ENCODE peak calls at places on chromosomes 11 and 22, in nine cellular contexts. S is upper lobe of right lung; R is T-helper 17 cell; U is activated T-cell treated with anti-CD3 and anti-CD28 coated beads, Interleukin-2, amount 50 U/mL, for 4 hours; G is pancreas; W is activated naive CD4-positive, alpha-beta T cell treated with anti-CD3 and anti-CD28 coated beads, Interleukin-2, amount 50 U/mL, for 72 hours; N is RWPE2; C is effector memory CD8-positive, alpha-beta T cell; V is Right ventricle myocardium superior. K is an unnamed sample.

GRCh38 chr11:11113676-11114075 is 239.4 kb downstream of the CSNK2A3 start:
- ATAC-seq in R (no peak), C (no peak), W (no peak), U (no peak), G (no peak), N (no peak), V (no peak), S (no peak), K (no peak)

GRCh38 chr11:69144719-69145365 is 10.9 kb upstream of the SMIM38 start:
- ATAC-seq in G (no peak), W (peak; percentile 73), U (peak; percentile 73), S (no peak), C (no peak), V (no peak), R (no peak), N (peak; percentile 25), K (no peak)

GRCh38 chr11:102924851-102925380 is 30.6 kb downstream of the MMP13 start:
- ATAC-seq in C (no peak), W (no peak), R (no peak), S (peak; percentile 47), U (no peak), V (no peak), G (no peak), N (no peak), K (no peak)

GRCh38 chr22:50444663-50445062 is 30.2 kb downstream of the SBF1 start:
- ATAC-seq in V (no peak), G (peak; percentile 5), S (peak; percentile 52), C (no peak), W (no peak), N (peak; percentile 7), R (no peak), U (no peak), K (peak; percentile 33)

GRCh38 chr11:130727715-130728114 is 188.6 kb downstream of the SNX19 start:
- ATAC-seq in W (no peak), V (no peak), C (no peak), S (no peak), U (no peak), N (no peak), R (no peak), G (no peak), K (no peak)

GRCh38 chr11:16098827-16099226 is 257.5 kb downstream of the SOX6 start:
- ATAC-seq in N (no peak), S (no peak), V (no peak), G (no peak), R (no peak), W (no peak), U (no peak), C (no peak), K (no peak)

GRCh38 chr11:33987545-33987944 is 64.0 kb upstream of the CAPRIN1 start:
- ATAC-seq in R (no peak), U (no peak), N (no peak), G (no peak), W (no peak), V (no peak), C (no peak), S (no peak), K (no peak)

GRCh38 chr11:27545946-27546345 is 39.4 kb upstream of the LIN7C start:
- ATAC-seq in C (no peak), U (no peak), V (no peak), S (no peak), N (no peak), R (no peak), G (no peak), W (no peak), K (no peak)

GRCh38 chr11:73469401-73469800 is 93.2 kb downstream of the RELT start:
- ATAC-seq in S (peak; percentile 42), W (no peak), C (no peak), G (no peak), V (peak; percentile 30), N (no peak), U (no peak), R (no peak), K (no peak)

GRCh38 chr22:26983311-26983710 is 325.9 kb downstream of the MIAT start:
- ATAC-seq in U (no peak), R (no peak), S (no peak), G (no peak), W (no peak), C (no peak), N (peak; percentile 29), V (no peak), K (no peak)

GRCh38 chr11:60265373-60266214 is 14.9 kb upstream of the MS4A4A start:
- ATAC-seq in R (no peak), G (peak; percentile 73), S (peak; percentile 84), W (peak; percentile 40), V (peak; percentile 43), U (peak; percentile 52), N (peak; percentile 50), C (no peak), K (peak; percentile 71)

GRCh38 chr11:130000552-130001176 is 2.0 kb downstream of the PRDM10 start:
- ATAC-seq in V (no peak), U (no peak), C (no peak), R (no peak), W (no peak), S (no peak), G (no peak), N (no peak), K (no peak)

GRCh38 chr11:8107642-8108041 is 26.6 kb downstream of the TUB start:
- ATAC-seq in U (no peak), V (no peak), C (no peak), S (no peak), R (no peak), W (no peak), G (no peak), N (no peak), K (no peak)

GRCh38 chr22:36613958-36614357 is 85.0 kb upstream of the EIF3D start:
- ATAC-seq in U (no peak), N (no peak), R (no peak), W (no peak), S (no peak), C (no peak), V (no peak), G (no peak), K (no peak)

GRCh38 chr11:125088576-125089455 is 22.6 kb downstream of the TMEM218 start:
- ATAC-seq in R (no peak), G (no peak), W (no peak), U (no peak), S (no peak), C (no peak), N (no peak), V (no peak), K (no peak)